ENCODE peak calls at places on chromosomes 4 and X, in seven cellular contexts. T, S, X, I, E, Z and O are unnamed samples.

GRCh38 chr4:1895489-1895888 is 24.3 kb downstream of the NSD2 start:
- DNase-seq in S (no peak), Z (no peak), E (no peak), X (no peak), I (no peak), T (no peak), O (no peak)

GRCh38 chr4:47913328-47913727 is 1.1 kb downstream of the NFXL1 start:
- DNase-seq in Z (peak), T (no peak), S (no peak), I (no peak), E (no peak), X (peak), O (no peak)

GRCh38 chr4:54527532-54527931 is 130.2 kb upstream of the KIT start:
- DNase-seq in I (no peak), T (no peak), S (no peak), X (no peak), E (no peak), Z (no peak), O (no peak)

GRCh38 chrX:24495700-24496099 is 30.6 kb downstream of the PDK3 start:
- DNase-seq in T (no peak), S (no peak), E (no peak), X (no peak), Z (no peak), I (no peak), O (no peak)

GRCh38 chr4:113673450-113673849 is 88.1 kb downstream of the CAMK2D start:
- DNase-seq in I (no peak), X (no peak), S (peak), T (no peak), E (no peak), Z (no peak), O (no peak)

GRCh38 chrX:78105944-78106650 is 2.0 kb downstream of the PGK1 start:
- DNase-seq in Z (no peak), I (no peak), X (no peak), S (no peak), E (no peak), T (no peak), O (no peak)

GRCh38 chr4:4254666-4255065 is 6.6 kb upstream of the TMEM128 start:
- DNase-seq in Z (no peak), I (no peak), X (no peak), T (no peak), S (no peak), E (no peak), O (no peak)

GRCh38 chr4:26204249-26204825 is 116.5 kb upstream of the RBPJ start:
- DNase-seq in X (no peak), S (no peak), I (no peak), Z (no peak), T (no peak), E (no peak), O (no peak)

GRCh38 chrX:13147758-13148157 is 103.3 kb upstream of the FAM9C start:
- DNase-seq in T (no peak), E (no peak), Z (no peak), S (no peak), I (no peak), X (no peak), O (no peak)

GRCh38 chr4:155419266-155419665 is 42.5 kb upstream of the MAP9 start:
- DNase-seq in S (no peak), I (no peak), X (no peak), T (no peak), Z (peak), E (no peak), O (no peak)

GRCh38 chr4:94757192-94758140 is at the start of gene BMPR1B:
- DNase-seq in X (peak), E (no peak), I (no peak), Z (peak), T (peak), S (peak), O (peak)

GRCh38 chrX:50691820-50692219 is 122.2 kb downstream of the SHROOM4 start:
- DNase-seq in S (peak), E (no peak), X (peak), I (no peak), Z (peak), T (no peak), O (peak)

GRCh38 chrX:40299028-40299479 is 201.3 kb upstream of the BCOR start:
- DNase-seq in S (no peak), I (no peak), E (no peak), Z (peak), T (no peak), X (peak), O (peak)

GRCh38 chr4:189385098-189385497 is 555.6 kb upstream of the FRG1 start:
- DNase-seq in Z (no peak), I (no peak), S (no peak), T (no peak), X (no peak), E (no peak), O (no peak)

GRCh38 chr4:119244344-119244743 is 31.8 kb downstream of the USP53 start:
- DNase-seq in I (no peak), X (no peak), T (no peak), E (no peak), Z (no peak), S (no peak), O (no peak)

GRCh38 chr4:122632396-122633143 is 11.7 kb upstream of the IL21 start:
- DNase-seq in T (no peak), S (no peak), Z (no peak), E (no peak), I (no peak), X (no peak), O (no peak)

GRCh38 chr4:87153078-87153477 is 67.3 kb downstream of the KLHL8 start:
- DNase-seq in X (no peak), T (no peak), I (no peak), E (no peak), Z (no peak), S (no peak), O (no peak)

GRCh38 chr4:107546637-107547036 is 173.4 kb downstream of the PAPSS1 start:
- DNase-seq in E (no peak), I (no peak), X (no peak), T (no peak), Z (no peak), S (no peak), O (no peak)

GRCh38 chrX:96590403-96590802 is 94.2 kb upstream of the DIAPH2 start:
- DNase-seq in S (no peak), Z (no peak), T (no peak), X (no peak), E (no peak), I (no peak), O (no peak)

GRCh38 chr4:8043596-8043995 is 103.9 kb upstream of the AFAP1 start:
- DNase-seq in E (no peak), I (no peak), X (no peak), T (no peak), S (no peak), Z (no peak), O (no peak)

GRCh38 chr4:156939801-156940200 is 31.8 kb downstream of the PDGFC start:
- DNase-seq in I (no peak), S (no peak), X (no peak), T (no peak), E (no peak), Z (no peak), O (no peak)

GRCh38 chrX:54745676-54746075 is 52.4 kb downstream of the ITIH6 start:
- DNase-seq in Z (no peak), T (no peak), E (no peak), S (no peak), X (no peak), I (no peak), O (no peak)

GRCh38 chrX:40130207-40130606 is 32.4 kb upstream of the BCOR start:
- DNase-seq in I (no peak), Z (peak), X (no peak), T (no peak), E (no peak), S (peak), O (no peak)

GRCh38 chr4:174538123-174538875 is 16.0 kb upstream of the HPGD start:
- DNase-seq in Z (no peak), S (no peak), X (no peak), E (no peak), I (no peak), T (no peak), O (no peak)

GRCh38 chr4:41142356-41142755 is 72.0 kb downstream of the APBB2 start:
- DNase-seq in I (no peak), Z (peak), E (no peak), X (no peak), T (peak), S (no peak), O (no peak)

GRCh38 chr4:52051213-52051614 is at the start of gene SPATA18:
- DNase-seq in E (peak), I (peak), T (no peak), S (no peak), Z (peak), X (peak), O (peak)

GRCh38 chrX:101429934-101430333 is 21.9 kb downstream of the HNRNPH2 start:
- DNase-seq in X (no peak), E (no peak), Z (no peak), S (no peak), I (no peak), T (no peak), O (no peak)

GRCh38 chrX:110699109-110699508 is 96.5 kb downstream of the CHRDL1 start:
- DNase-seq in I (no peak), X (no peak), S (no peak), T (no peak), E (no peak), Z (no peak), O (no peak)

GRCh38 chr4:85951-86350 is 32.8 kb downstream of the ZNF595 start:
- DNase-seq in E (no peak), S (no peak), I (no peak), X (no peak), Z (no peak), T (no peak), O (no peak)

GRCh38 chrX:100748133-100748532 is 16.2 kb upstream of the SYTL4 start:
- DNase-seq in E (no peak), I (no peak), X (no peak), Z (no peak), S (no peak), T (no peak), O (no peak)

GRCh38 chrX:121871122-121871521 is 823.7 kb downstream of the GLUD2 start:
- DNase-seq in S (no peak), I (no peak), Z (no peak), T (no peak), X (no peak), E (peak), O (no peak)

GRCh38 chr4:61204353-61204752 is 4.2 kb downstream of the ADGRL3 start:
- DNase-seq in S (no peak), I (no peak), X (no peak), T (no peak), Z (peak), E (no peak), O (no peak)

GRCh38 chr4:41124916-41125548 is 89.3 kb downstream of the APBB2 start:
- DNase-seq in E (no peak), I (no peak), T (no peak), S (no peak), Z (no peak), X (no peak), O (no peak)

GRCh38 chr4:113355550-113356371 is 306.3 kb downstream of the ANK2 start:
- DNase-seq in X (no peak), T (no peak), S (peak), E (no peak), I (peak), Z (peak), O (no peak)

GRCh38 chrX:32483534-32484136 is 727.7 kb downstream of the DMD start:
- DNase-seq in T (no peak), I (no peak), E (no peak), Z (peak), S (no peak), X (peak), O (no peak)
- TF ChIP-seq CTCF in T (peak), I (no peak), E (no peak), Z (no peak), S (no peak), X (peak), O (peak)

GRCh38 chrX:9957743-9958142 is 9.4 kb upstream of the CLDN34 start:
- DNase-seq in S (no peak), I (no peak), Z (no peak), X (no peak), E (no peak), T (no peak), O (no peak)
- TF ChIP-seq CTCF in S (no peak), I (no peak), Z (no peak), X (no peak), E (no peak), T (no peak), O (no peak)

GRCh38 chrX:140053841-140054240 is 88.5 kb upstream of the CXorf66 start:
- DNase-seq in T (no peak), X (no peak), I (no peak), Z (no peak), E (no peak), S (no peak), O (no peak)

DNA sequence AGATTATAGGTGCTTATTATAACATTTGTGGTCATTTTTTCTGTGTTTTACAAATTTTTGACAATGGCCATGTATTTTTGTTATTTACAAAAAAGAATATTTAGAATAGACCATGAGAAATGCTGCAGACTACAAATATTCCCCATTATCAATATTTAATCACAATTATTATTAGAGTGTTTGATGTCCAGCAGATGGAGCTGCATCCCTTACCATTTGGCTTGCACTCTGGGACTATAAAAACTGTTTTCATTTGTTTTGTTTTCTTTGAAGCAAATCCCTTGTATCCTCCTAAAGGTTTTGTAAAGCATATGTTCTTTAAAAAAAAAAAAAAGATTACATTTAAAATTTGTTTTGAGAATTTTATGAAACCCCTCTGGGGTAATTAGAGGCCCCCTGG is 85.6 kb upstream of the CXorf66 start:
- DNase-seq in X (no peak), T (no peak), S (no peak), I (no peak), E (no peak), Z (peak), O (peak)
- TF ChIP-seq CTCF in X (peak), T (no peak), S (no peak), I (no peak), E (no peak), Z (peak), O (peak)

GRCh38 chr4:173237152-173237551 is 68.5 kb downstream of the GALNT7 start:
- DNase-seq in S (no peak), E (no peak), T (no peak), X (peak), I (no peak), Z (no peak), O (no peak)
- TF ChIP-seq CTCF in S (no peak), E (no peak), T (no peak), X (peak), I (no peak), Z (no peak), O (peak)

GRCh38 chr4:151013944-151014343 is 1.1 kb downstream of the LRBA start:
- DNase-seq in S (no peak), Z (no peak), I (no peak), E (no peak), T (no peak), X (no peak), O (no peak)

GRCh38 chr4:151014521-151015457 is at the start of gene LRBA:
- DNase-seq in I (peak), E (peak), X (peak), Z (peak), S (peak), T (peak), O (peak)

GRCh38 chr4:151013491-151013890 is 1.6 kb downstream of the LRBA start:
- DNase-seq in E (no peak), T (no peak), I (no peak), X (no peak), S (no peak), Z (no peak), O (no peak)

GRCh38 chr4:151012836-151013235 is 2.2 kb downstream of the LRBA start:
- DNase-seq in T (no peak), E (no peak), I (no peak), Z (no peak), X (no peak), S (peak), O (no peak)

DNA sequence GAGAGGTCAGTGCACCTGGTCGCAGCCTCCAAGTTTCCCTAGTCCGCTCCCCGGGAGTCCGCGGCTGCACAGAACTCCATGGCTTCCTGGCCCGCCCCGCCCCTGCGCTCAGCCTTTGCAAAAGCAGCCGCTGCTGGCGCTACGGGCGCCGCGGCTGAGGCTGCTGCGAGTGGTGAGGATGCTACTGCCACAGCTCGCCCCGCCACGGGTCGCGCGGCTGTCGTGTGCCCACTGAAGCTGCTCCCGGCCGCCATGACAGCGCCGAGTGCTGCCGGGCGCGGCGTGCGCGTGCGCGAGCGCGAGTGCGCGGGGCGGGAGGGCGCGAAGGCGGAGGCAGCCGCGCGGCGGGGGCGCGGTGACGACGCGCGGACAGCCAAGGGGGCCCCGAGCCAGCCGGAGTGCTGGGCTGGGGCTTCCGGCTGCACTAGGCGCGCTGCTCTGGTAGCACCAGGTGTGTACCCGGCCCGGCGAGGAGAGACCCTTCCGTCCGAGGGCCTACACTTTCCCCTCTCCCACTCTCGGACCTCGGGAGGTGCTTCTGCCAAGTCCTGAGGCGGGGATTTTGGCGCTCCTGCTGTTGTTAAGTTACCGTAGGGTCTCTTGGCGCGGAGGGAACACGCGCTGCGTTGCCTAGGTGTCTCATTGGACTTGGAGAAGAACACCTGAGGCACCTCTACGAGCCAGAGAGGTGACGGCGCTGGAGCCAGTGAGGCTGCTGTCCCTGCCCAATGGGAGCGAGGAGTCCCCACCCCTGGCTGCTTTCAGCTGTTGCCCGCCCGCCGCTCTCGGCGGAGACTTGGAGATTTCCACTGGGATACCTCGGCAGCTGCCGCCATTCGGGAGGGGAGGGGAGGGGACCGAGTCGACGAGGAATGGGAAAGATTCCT is 617 bp upstream of the LRBA start:
- DNase-seq in S (peak), T (peak), Z (peak), X (peak), E (peak), I (peak), O (peak)
- TF ChIP-seq CTCF in S (no peak), T (no peak), Z (no peak), X (no peak), E (no peak), I (no peak), O (no peak)

GRCh38 chrX:132743086-132743485 is 215.3 kb downstream of the HS6ST2 start:
- DNase-seq in Z (no peak), E (no peak), S (no peak), T (no peak), X (no peak), I (no peak), O (no peak)
- TF ChIP-seq CTCF in Z (no peak), E (no peak), S (no peak), T (no peak), X (no peak), I (no peak), O (no peak)

DNA sequence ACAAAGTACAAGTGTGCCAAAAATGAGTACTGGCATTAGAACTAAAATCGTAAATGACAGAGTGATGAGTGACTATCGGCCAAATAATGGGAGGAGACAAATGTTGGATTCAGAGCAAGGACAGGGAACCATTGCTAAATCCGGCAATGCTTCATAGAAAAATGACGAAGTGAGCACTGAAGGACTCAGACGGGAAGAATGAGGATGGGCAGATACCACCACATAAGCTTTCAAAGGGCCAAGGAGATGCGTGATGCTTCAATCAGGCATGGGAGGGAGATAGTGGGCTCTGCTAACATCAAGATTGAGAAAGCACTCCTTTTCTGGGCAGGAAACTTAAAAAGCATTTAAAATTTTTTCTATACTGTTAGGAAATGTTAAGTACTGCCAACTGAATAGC is 21.6 kb downstream of the RBBP7 start:
- DNase-seq in I (no peak), T (no peak), X (no peak), E (no peak), Z (no peak), S (no peak), O (no peak)
- TF ChIP-seq CTCF in I (no peak), T (no peak), X (no peak), E (no peak), Z (no peak), S (no peak), O (no peak)

GRCh38 chr4:124943938-124944337 is 231.4 kb upstream of the ANKRD50 start:
- DNase-seq in Z (no peak), E (no peak), I (no peak), T (no peak), S (no peak), X (no peak), O (no peak)
- TF ChIP-seq CTCF in Z (no peak), E (no peak), I (no peak), T (no peak), S (no peak), X (no peak), O (no peak)

GRCh38 chr4:24683116-24683515 is 98.8 kb upstream of the DHX15 start:
- DNase-seq in E (no peak), X (no peak), I (no peak), S (no peak), Z (no peak), T (no peak), O (no peak)
- TF ChIP-seq CTCF in E (no peak), X (no peak), I (no peak), S (no peak), Z (no peak), T (no peak), O (no peak)